ENCODE peak calls at places on chromosomes 2 and 18, in nine cellular contexts. Y is AG08396; Q is activated CD4-positive, CD25-positive, alpha-beta regulatory T cell treated with anti-CD3 and anti-CD28 coated beads, Interleukin-2, amount 50 U/mL, for 72 hours; C is T-helper 17 cell; S is T-helper 2 cell; T is D341Med; E is left ventricle myocardium superior; Z is WTC11; X is suprapubic skin. L is an unnamed sample.

GRCh38 chr2:197184959-197185586 is 125.5 kb downstream of the ANKRD44 start:
- DNase-seq in Y (no peak), Q (no peak), C (no peak), S (no peak), T (no peak), E (peak), Z (no peak), X (peak), L (peak)

GRCh38 chr2:192155521-192156118 is 39.1 kb downstream of the TMEFF2 start:
- DNase-seq in Y (no peak), Q (no peak), C (no peak), S (no peak), T (no peak), E (no peak), Z (no peak), X (no peak), L (no peak)

GRCh38 chr18:8820701-8821465 is 115.5 kb downstream of the MTCL1 start:
- DNase-seq in Y (no peak), Q (no peak), C (no peak), S (no peak), T (no peak), E (no peak), Z (no peak), X (no peak), L (no peak)

GRCh38 chr2:45851576-45852304 is 200.3 kb downstream of the PRKCE start:
- DNase-seq in Y (peak), Q (no peak), C (no peak), S (no peak), T (no peak), E (no peak), Z (no peak), X (no peak), L (no peak)

GRCh38 chr18:33676593-33676992 is 98.6 kb downstream of the ASXL3 start:
- DNase-seq in Y (no peak), Q (no peak), C (no peak), S (no peak), T (no peak), E (no peak), Z (no peak), X (no peak), L (no peak)

GRCh38 chr18:48876590-48876989 is 74.2 kb downstream of the SMAD7 start:
- DNase-seq in Y (no peak), Q (no peak), C (no peak), S (no peak), T (no peak), E (no peak), Z (no peak), X (no peak), L (peak)

GRCh38 chr2:97733341-97734035 is 20.1 kb downstream of the ZAP70 start:
- DNase-seq in Y (no peak), Q (no peak), C (no peak), S (no peak), T (no peak), E (no peak), Z (no peak), X (peak), L (no peak)

GRCh38 chr2:32780961-32781360 is 153.1 kb downstream of the TTC27 start:
- DNase-seq in Y (no peak), Q (no peak), C (no peak), S (no peak), T (no peak), E (no peak), Z (no peak), X (no peak), L (no peak)

GRCh38 chr2:64751286-64752260 is 97.9 kb upstream of the SERTAD2 start:
- DNase-seq in Y (peak), Q (peak), C (peak), S (no peak), T (peak), E (peak), Z (no peak), X (peak), L (peak)

GRCh38 chr2:1854747-1855146 is 110.4 kb upstream of the PXDN start:
- DNase-seq in Y (peak), Q (no peak), C (no peak), S (no peak), T (peak), E (no peak), Z (peak), X (no peak), L (no peak)

GRCh38 chr18:12783524-12783923 is 80.7 kb downstream of the PSMG2 start:
- DNase-seq in Y (no peak), Q (no peak), C (no peak), S (no peak), T (no peak), E (no peak), Z (no peak), X (no peak), L (no peak)

GRCh38 chr2:222866358-222866960 is 5.6 kb downstream of the ACSL3 start:
- DNase-seq in Y (no peak), Q (no peak), C (no peak), S (no peak), T (no peak), E (no peak), Z (peak), X (no peak), L (no peak)

GRCh38 chr2:213225866-213226265 is 58.4 kb upstream of the SPAG16 start:
- DNase-seq in Y (no peak), Q (no peak), C (no peak), S (no peak), T (no peak), E (no peak), Z (no peak), X (no peak), L (no peak)

GRCh38 chr2:85076618-85077274 is 56.4 kb upstream of the TCF7L1 start:
- DNase-seq in Y (no peak), Q (no peak), C (no peak), S (no peak), T (no peak), E (no peak), Z (no peak), X (no peak), L (no peak)

GRCh38 chr2:41935806-41936205 is 112.0 kb upstream of the PKDCC start:
- DNase-seq in Y (no peak), Q (no peak), C (no peak), S (no peak), T (no peak), E (no peak), Z (no peak), X (no peak), L (no peak)

GRCh38 chr2:227503433-227504406 is 31.8 kb downstream of the AGFG1 start:
- DNase-seq in Y (peak), Q (no peak), C (no peak), S (no peak), T (no peak), E (no peak), Z (no peak), X (no peak), L (no peak)

GRCh38 chr18:27749189-27749588 is 427.7 kb downstream of the CDH2 start:
- DNase-seq in Y (no peak), Q (no peak), C (no peak), S (no peak), T (no peak), E (no peak), Z (no peak), X (no peak), L (no peak)

GRCh38 chr2:240215676-240216051 is 75.2 kb upstream of the OTOS start:
- DNase-seq in Y (no peak), Q (peak), C (no peak), S (no peak), T (no peak), E (peak), Z (no peak), X (peak), L (no peak)

GRCh38 chr2:120986898-120987650 is 251.4 kb downstream of the GLI2 start:
- DNase-seq in Y (no peak), Q (no peak), C (no peak), S (no peak), T (no peak), E (no peak), Z (no peak), X (no peak), L (no peak)

GRCh38 chr2:7508220-7508943 is 591.2 kb downstream of the RNF144A start:
- DNase-seq in Y (no peak), Q (no peak), C (no peak), S (no peak), T (no peak), E (no peak), Z (no peak), X (no peak), L (no peak)

GRCh38 chr2:103208916-103209315 is 447.1 kb downstream of the TMEM182 start:
- DNase-seq in Y (no peak), Q (no peak), C (no peak), S (no peak), T (no peak), E (no peak), Z (no peak), X (no peak), L (no peak)

GRCh38 chr2:212124597-212124996 is 414.0 kb downstream of the ERBB4 start:
- DNase-seq in Y (no peak), Q (no peak), C (no peak), S (no peak), T (no peak), E (no peak), Z (no peak), X (no peak), L (no peak)

GRCh38 chr2:66334237-66335054 is 100.5 kb upstream of the MEIS1 start:
- DNase-seq in Y (no peak), Q (no peak), C (no peak), S (no peak), T (no peak), E (no peak), Z (no peak), X (no peak), L (no peak)

GRCh38 chr18:56509656-56510055 is 128.7 kb downstream of the TXNL1 start:
- DNase-seq in Y (no peak), Q (no peak), C (no peak), S (no peak), T (no peak), E (no peak), Z (no peak), X (no peak), L (no peak)

GRCh38 chr2:58063641-58064040 is 17.0 kb downstream of the VRK2 start:
- DNase-seq in Y (no peak), Q (no peak), C (no peak), S (no peak), T (no peak), E (no peak), Z (no peak), X (no peak), L (no peak)

GRCh38 chr2:62485780-62486765 is 19.9 kb downstream of the TMEM17 start:
- DNase-seq in Y (no peak), Q (no peak), C (no peak), S (no peak), T (no peak), E (no peak), Z (no peak), X (no peak), L (no peak)

GRCh38 chr2:167771628-167772027 is 475.8 kb downstream of the STK39 start:
- DNase-seq in Y (no peak), Q (no peak), C (no peak), S (no peak), T (no peak), E (no peak), Z (no peak), X (no peak), L (no peak)

GRCh38 chr2:41182961-41183360 is 731.1 kb upstream of the SLC8A1 start:
- DNase-seq in Y (no peak), Q (no peak), C (no peak), S (no peak), T (no peak), E (no peak), Z (no peak), X (no peak), L (no peak)

GRCh38 chr2:112996635-112997034 is 8.6 kb upstream of the IL36A start:
- DNase-seq in Y (no peak), Q (peak), C (peak), S (peak), T (no peak), E (no peak), Z (no peak), X (no peak), L (no peak)

GRCh38 chr2:29459445-29460179 is 344.4 kb downstream of the CLIP4 start:
- DNase-seq in Y (peak), Q (no peak), C (no peak), S (no peak), T (no peak), E (no peak), Z (no peak), X (no peak), L (no peak)

GRCh38 chr2:172927381-172928357 is 148.0 kb upstream of the MAP3K20 start:
- DNase-seq in Y (peak), Q (no peak), C (no peak), S (no peak), T (no peak), E (no peak), Z (no peak), X (no peak), L (no peak)

GRCh38 chr2:6864938-6865345 is 765 bp downstream of the CMPK2 start:
- DNase-seq in Y (no peak), Q (peak), C (no peak), S (no peak), T (no peak), E (peak), Z (peak), X (no peak), L (peak)

GRCh38 chr2:88831792-88832248 is 140.3 kb downstream of the RPIA start:
- DNase-seq in Y (peak), Q (peak), C (no peak), S (no peak), T (peak), E (peak), Z (peak), X (no peak), L (peak)

GRCh38 chr2:215486973-215487372 is 51.1 kb upstream of the FN1 start:
- DNase-seq in Y (no peak), Q (no peak), C (no peak), S (no peak), T (no peak), E (no peak), Z (no peak), X (no peak), L (no peak)

L was measured in lower lobe of right lung.